ENCODE peak calls at places on chromosomes 12 and 14, in four cellular contexts. K, A, S and H are unnamed samples.

GRCh38 chr14:32102152-32102787 is 25.2 kb downstream of the ARHGAP5 start:
- DNase-seq in S (peak), K (no peak), A (no peak), H (no peak)

GRCh38 chr14:56116128-56116900 is 1.9 kb upstream of the PELI2 start:
- DNase-seq in A (no peak), S (no peak), K (no peak), H (peak)

GRCh38 chr14:68377459-68377858 is 415.4 kb downstream of the ZFP36L1 start:
- DNase-seq in S (peak), K (no peak), A (no peak), H (no peak)

GRCh38 chr14:94796278-94796677 is 26.4 kb upstream of the GSC start:
- DNase-seq in S (no peak), A (no peak), K (no peak), H (no peak)

GRCh38 chr12:12976366-12976765 is 23.7 kb downstream of the HEBP1 start:
- DNase-seq in S (peak), A (no peak), K (no peak), H (peak)

GRCh38 chr12:68608191-68608590 is 2.5 kb upstream of the RAP1B start:
- DNase-seq in S (no peak), A (no peak), K (no peak), H (no peak)

GRCh38 chr14:72774141-72774540 is 119.8 kb downstream of the DPF3 start:
- DNase-seq in S (no peak), K (no peak), A (no peak), H (no peak)

GRCh38 chr12:28232212-28232928 is 42.1 kb downstream of the CCDC91 start:
- DNase-seq in A (no peak), S (no peak), K (no peak), H (no peak)

GRCh38 chr12:77049767-77050353 is 15.5 kb downstream of the E2F7 start:
- DNase-seq in K (peak), S (peak), A (peak), H (peak)

GRCh38 chr14:68282479-68283377 is 463.1 kb downstream of the RAD51B start:
- DNase-seq in S (no peak), K (no peak), A (no peak), H (no peak)

GRCh38 chr12:29148958-29149690 is at the start of gene FAR2:
- DNase-seq in K (peak), S (peak), A (peak), H (peak)

GRCh38 chr12:89166525-89166934 is 185.8 kb downstream of the DUSP6 start:
- DNase-seq in K (no peak), A (no peak), S (peak), H (peak)

GRCh38 chr12:26056335-26056734 is 68.5 kb downstream of the BHLHE41 start:
- DNase-seq in S (peak), A (no peak), K (peak), H (peak)

GRCh38 chr14:52405314-52405713 is 91.2 kb downstream of the PTGER2 start:
- DNase-seq in A (no peak), K (no peak), S (no peak), H (no peak)

GRCh38 chr12:80864046-80864735 is 73.5 kb downstream of the LIN7A start:
- DNase-seq in K (no peak), S (peak), A (no peak), H (no peak)

GRCh38 chr12:113471619-113472171 is at the start of gene LHX5:
- DNase-seq in K (peak), A (no peak), S (peak), H (no peak)

GRCh38 chr14:57493467-57494181 is at the start of gene CCDC198:
- DNase-seq in A (no peak), S (peak), K (no peak), H (no peak)

GRCh38 chr14:106844608-106845285 is 1318.4 kb downstream of the TMEM121 start:
- DNase-seq in A (no peak), K (no peak), S (no peak), H (no peak)

GRCh38 chr12:85831327-85831990 is 4.8 kb downstream of the RASSF9 start:
- DNase-seq in K (peak), A (no peak), S (no peak), H (no peak)

GRCh38 chr14:94175403-94176146 is 1.5 kb downstream of the PPP4R4 start:
- DNase-seq in S (no peak), A (no peak), K (no peak), H (no peak)

GRCh38 chr14:73237786-73238261 is 518 bp downstream of the PAPLN start:
- DNase-seq in A (no peak), K (no peak), S (no peak), H (no peak)

GRCh38 chr14:76951149-76951548 is 77.4 kb downstream of the IRF2BPL start:
- DNase-seq in A (no peak), S (no peak), K (no peak), H (no peak)

GRCh38 chr12:47889040-47889439 is 15.8 kb downstream of the VDR start:
- DNase-seq in K (no peak), S (no peak), A (no peak), H (no peak)

GRCh38 chr14:67199016-67199415 is 9.8 kb downstream of the GARIN2 start:
- DNase-seq in S (peak), K (no peak), A (no peak), H (no peak)

GRCh38 chr12:912466-913235 is 36.8 kb downstream of the RAD52 start:
- DNase-seq in A (no peak), K (no peak), S (no peak), H (no peak)

GRCh38 chr12:121090576-121091125 is 42.0 kb upstream of the P2RX7 start:
- DNase-seq in S (no peak), K (no peak), A (no peak), H (no peak)

GRCh38 chr14:73795974-73796373 is 55.7 kb upstream of the PTGR2 start:
- DNase-seq in A (no peak), S (peak), K (no peak), H (no peak)

GRCh38 chr14:100376751-100377171 is 53.6 kb downstream of the SLC25A47 start:
- DNase-seq in S (peak), A (no peak), K (no peak), H (no peak)

GRCh38 chr12:19757317-19757877 is 318.1 kb downstream of the AEBP2 start:
- DNase-seq in S (peak), K (peak), A (peak), H (peak)

GRCh38 chr12:1324099-1324498 is 270.3 kb downstream of the FBXL14 start:
- DNase-seq in K (no peak), S (no peak), A (no peak), H (no peak)

GRCh38 chr12:88600272-88600671 is 20.0 kb upstream of the KITLG start:
- DNase-seq in A (no peak), K (no peak), S (peak), H (peak)

GRCh38 chr12:47017041-47017713 is 62.2 kb upstream of the PCED1B start:
- DNase-seq in S (no peak), A (no peak), K (no peak), H (no peak)

GRCh38 chr12:105226219-105226618 is 9.8 kb downstream of the APPL2 start:
- DNase-seq in S (peak), A (no peak), K (no peak), H (peak)

GRCh38 chr12:49092086-49092815 is 2.4 kb downstream of the DHH start:
- DNase-seq in S (peak), A (no peak), K (no peak), H (peak)

GRCh38 chr12:80230068-80230467 is 130.7 kb downstream of the OTOGL start:
- DNase-seq in K (no peak), A (no peak), S (no peak), H (peak)